ENCODE peak calls at places on chromosomes 16 and 17, in four cellular contexts. B is upper lobe of left lung, Q is adrenal gland, N is transverse colon. K is an unnamed sample.

GRCh38 chr16:47045459-47045858 is 72.0 kb upstream of the DNAJA2 start:
- DNase-seq in B (no peak), Q (no peak), N (no peak), K (no peak)

GRCh38 chr17:32831627-32832243 is 45.2 kb downstream of the MYO1D start:
- DNase-seq in B (no peak), Q (no peak), N (no peak), K (no peak)

GRCh38 chr16:25063865-25064264 is 47.7 kb upstream of the LCMT1 start:
- DNase-seq in B (no peak), Q (peak), N (no peak), K (no peak)

GRCh38 chr17:77824102-77824779 is 134.3 kb upstream of the TNRC6C start:
- DNase-seq in B (no peak), Q (no peak), N (no peak), K (no peak)

GRCh38 chr17:3030096-3030495 is 33.3 kb downstream of the OR1D5 start:
- DNase-seq in B (no peak), Q (peak), N (no peak), K (peak)

GRCh38 chr17:2814049-2814448 is 17.8 kb downstream of the RAP1GAP2 start:
- DNase-seq in B (no peak), Q (no peak), N (no peak), K (no peak)

GRCh38 chr17:72984925-72985322 is 107.6 kb downstream of the SLC39A11 start:
- DNase-seq in B (no peak), Q (no peak), N (no peak), K (peak)

GRCh38 chr17:40453881-40454630 is 10.8 kb downstream of the IGFBP4 start:
- DNase-seq in B (peak), Q (no peak), N (no peak), K (peak)

GRCh38 chr17:40938981-40939380 is 1.5 kb upstream of the KRT23 start:
- DNase-seq in B (no peak), Q (peak), N (no peak), K (no peak)

GRCh38 chr17:40530531-40530987 is 29.1 kb upstream of the TNS4 start:
- DNase-seq in B (no peak), Q (no peak), N (no peak), K (no peak)

GRCh38 chr16:65769055-65769465 is 597.4 kb upstream of the CDH5 start:
- DNase-seq in B (no peak), Q (peak), N (no peak), K (no peak)

GRCh38 chr16:51110618-51111234 is 40.3 kb downstream of the SALL1 start:
- DNase-seq in B (no peak), Q (no peak), N (no peak), K (no peak)

GRCh38 chr17:16033729-16034349 is 34.2 kb downstream of the TTC19 start:
- DNase-seq in B (no peak), Q (no peak), N (no peak), K (no peak)

GRCh38 chr17:39069114-39069756 is 82.2 kb downstream of the PLXDC1 start:
- DNase-seq in B (no peak), Q (peak), N (no peak), K (no peak)

GRCh38 chr16:14013571-14014283 is 57.4 kb upstream of the MRTFB start:
- DNase-seq in B (no peak), Q (peak), N (no peak), K (no peak)

GRCh38 chr17:50681260-50682200 is 26.2 kb downstream of the ANKRD40 start:
- DNase-seq in B (no peak), Q (peak), N (no peak), K (no peak)

GRCh38 chr17:61177351-61177750 is 222.3 kb upstream of the TBX2 start:
- DNase-seq in B (no peak), Q (no peak), N (no peak), K (no peak)

GRCh38 chr16:14003119-14003570 is 68.0 kb upstream of the MRTFB start:
- DNase-seq in B (no peak), Q (peak), N (peak), K (no peak)

GRCh38 chr17:65190467-65191095 is 53.4 kb downstream of the RGS9 start:
- DNase-seq in B (no peak), Q (no peak), N (no peak), K (no peak)

GRCh38 chr16:15796885-15797284 is 59.9 kb downstream of the MYH11 start:
- DNase-seq in B (no peak), Q (no peak), N (no peak), K (no peak)

DNA sequence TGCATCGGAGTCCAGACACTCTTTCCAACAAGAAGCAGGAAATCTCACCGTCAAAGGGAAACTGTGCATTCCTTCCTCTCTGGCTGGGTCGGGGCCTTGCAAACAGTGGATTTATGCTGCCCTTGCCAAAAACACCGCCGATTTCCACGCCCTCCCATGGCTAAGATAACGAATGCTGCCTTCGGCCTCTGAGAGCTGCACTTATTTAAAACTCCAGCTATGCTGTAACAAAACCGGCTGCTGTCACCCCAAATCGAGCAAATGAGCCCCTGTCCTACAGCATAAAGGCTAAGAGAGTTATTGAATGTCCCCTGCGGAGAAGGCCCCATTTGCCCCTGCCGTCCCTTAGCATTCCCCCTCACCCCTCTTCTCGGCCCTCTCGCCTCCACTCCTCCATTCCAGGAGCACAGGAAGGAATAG is 275.5 kb upstream of the IRX5 start:
- DNase-seq in B (no peak), Q (peak), N (no peak), K (no peak)
- H3K4me3 ChIP-seq in B (no peak), Q (no peak), N (no peak), K (no peak)

GRCh38 chr16:67246081-67246944 is 968 bp downstream of the FHOD1 start:
- DNase-seq in B (peak), Q (peak), N (peak), K (peak)
- TF ChIP-seq POLR2A in B (peak), Q (peak), N (no peak), K (no peak)

DNA sequence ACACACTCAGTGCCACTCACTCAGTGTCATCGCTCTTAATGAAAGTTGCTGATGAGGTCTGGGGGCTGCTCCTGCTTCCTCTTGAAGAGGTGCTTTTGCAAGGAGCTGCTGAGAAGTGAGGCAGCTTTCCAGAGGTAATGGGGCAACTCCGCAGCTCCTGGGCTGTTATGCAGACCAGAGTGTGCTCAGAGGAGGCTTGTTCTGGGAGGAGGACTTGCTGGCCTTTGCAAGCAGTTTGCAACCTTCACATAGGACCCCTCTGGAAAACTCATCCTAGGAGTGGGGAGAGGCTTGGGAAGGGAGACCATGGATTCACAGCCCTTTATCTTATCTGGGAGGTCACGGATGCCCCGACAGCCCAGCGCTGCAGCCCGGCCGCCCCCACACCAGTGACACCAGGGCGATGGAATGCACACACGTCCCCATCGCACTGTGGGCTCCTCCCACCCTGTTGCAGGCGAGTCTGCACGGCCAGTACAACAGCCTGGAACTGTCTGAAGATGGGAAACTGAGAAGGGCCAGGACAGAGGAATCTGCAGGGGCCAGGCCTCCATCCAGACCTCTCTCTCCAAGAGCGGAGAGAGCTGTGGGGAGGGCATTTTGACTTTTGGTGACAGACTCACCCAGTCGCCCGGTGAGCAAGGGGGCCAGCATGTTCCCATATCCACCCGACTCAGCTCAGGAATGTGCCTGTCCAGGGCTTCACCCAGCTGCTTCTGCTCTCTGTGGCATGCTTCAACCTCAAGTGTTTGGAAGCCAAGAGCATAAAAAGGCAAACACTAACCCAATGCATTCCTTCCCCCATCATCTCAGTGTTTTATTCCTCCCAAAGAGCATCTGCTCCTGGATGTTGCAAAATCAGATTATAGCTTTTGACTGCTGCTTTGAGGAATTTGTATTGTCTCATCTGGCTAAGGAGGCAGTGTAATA is 78.6 kb upstream of the ZNF469 start:
- DNase-seq in B (no peak), Q (peak), N (no peak), K (no peak)
- H3K4me3 ChIP-seq in B (no peak), Q (no peak), N (no peak), K (no peak)

GRCh38 chr16:85568519-85568918 is 44.6 kb upstream of the GSE1 start:
- DNase-seq in B (no peak), Q (no peak), N (peak), K (peak)
- TF ChIP-seq POLR2A in B (peak), Q (no peak), N (peak), K (peak)

DNA sequence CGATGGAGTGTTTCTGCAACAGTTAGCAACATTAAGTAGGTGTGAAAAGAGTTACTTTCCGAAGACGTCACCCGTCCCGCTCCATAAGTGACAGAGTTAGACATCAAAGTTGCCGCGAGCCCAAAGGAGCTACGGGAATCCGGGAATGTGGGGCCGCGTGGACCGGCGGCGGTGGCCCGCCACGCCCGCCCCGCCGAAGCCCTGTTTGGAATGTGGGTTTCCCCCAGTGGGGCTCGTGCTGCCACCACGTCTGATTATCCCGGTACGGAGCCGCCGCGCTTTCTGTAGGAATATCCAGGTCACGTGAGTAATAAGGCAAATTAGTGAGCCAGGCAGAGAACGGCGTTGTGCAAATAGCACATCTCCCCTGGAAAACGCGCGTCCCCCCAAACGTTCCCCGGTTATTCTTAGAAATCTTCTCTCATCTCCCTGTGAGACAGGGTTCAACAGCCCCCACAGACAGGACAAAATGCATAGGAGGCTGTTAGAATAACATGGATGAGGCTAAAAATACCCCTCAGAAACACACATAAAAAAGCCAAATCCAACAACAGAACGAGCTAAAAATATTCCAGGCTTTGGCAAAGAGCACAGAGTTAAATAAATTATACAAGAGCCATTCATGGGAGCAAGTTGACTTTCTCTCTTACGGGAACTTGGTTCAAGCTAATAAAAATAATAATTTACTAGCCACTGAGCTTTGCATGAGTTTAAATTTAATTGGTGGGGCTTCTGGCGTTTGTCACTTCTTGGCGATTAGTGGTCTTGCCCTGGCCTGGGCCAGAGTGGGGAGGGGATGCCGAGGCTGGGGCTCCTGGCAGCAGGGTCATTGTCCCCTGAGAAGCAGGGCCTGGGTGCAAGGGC is 8.6 kb downstream of the BAHCC1 start:
- DNase-seq in B (peak), Q (no peak), N (no peak), K (no peak)
- H3K4me3 ChIP-seq in B (no peak), Q (no peak), N (no peak), K (no peak)

GRCh38 chr17:47199627-47200324 is 9.4 kb upstream of the MYL4 start:
- DNase-seq in B (no peak), Q (no peak), N (no peak), K (no peak)
- TF ChIP-seq POLR2A in B (no peak), Q (no peak), N (no peak), K (no peak)

DNA sequence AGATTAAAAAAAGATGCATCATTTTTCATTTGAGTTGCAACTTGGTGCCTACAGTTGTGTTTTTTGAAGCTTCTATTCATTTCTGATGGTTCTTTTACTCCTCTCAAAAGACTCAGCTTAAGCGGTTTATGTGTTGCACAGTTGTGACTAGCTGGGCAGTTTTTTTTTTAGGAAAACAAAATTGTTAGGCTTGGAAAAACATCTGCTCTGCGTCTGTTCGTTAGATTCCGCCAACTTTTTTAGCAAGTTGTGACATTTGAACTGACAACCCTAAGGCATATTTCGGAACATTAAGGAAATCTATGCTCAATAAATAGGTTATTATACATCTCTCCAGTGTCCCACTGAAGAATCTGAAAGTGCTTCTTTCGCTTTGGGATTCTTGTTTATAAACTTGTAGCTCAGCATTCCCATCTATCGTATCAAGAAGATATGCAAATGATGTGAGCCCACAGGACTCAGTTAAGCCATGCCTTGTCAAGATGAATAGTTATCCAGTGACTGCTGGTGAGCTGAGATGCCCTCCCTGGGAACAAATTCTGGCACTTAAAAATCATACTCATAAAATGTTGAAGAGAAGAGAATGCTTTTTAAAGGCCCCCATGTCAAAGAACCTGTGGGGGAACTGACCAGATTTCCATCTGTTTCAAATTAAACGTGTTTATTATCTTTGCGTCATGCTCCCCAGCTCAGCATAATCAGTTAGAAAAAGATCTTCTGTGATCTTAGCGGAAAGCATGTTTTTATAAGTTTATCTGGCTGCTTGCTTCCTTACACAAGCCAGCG is 109.0 kb upstream of the FAM20A start:
- DNase-seq in B (no peak), Q (no peak), N (no peak), K (no peak)
- H3K4me3 ChIP-seq in B (no peak), Q (no peak), N (no peak), K (no peak)

DNA sequence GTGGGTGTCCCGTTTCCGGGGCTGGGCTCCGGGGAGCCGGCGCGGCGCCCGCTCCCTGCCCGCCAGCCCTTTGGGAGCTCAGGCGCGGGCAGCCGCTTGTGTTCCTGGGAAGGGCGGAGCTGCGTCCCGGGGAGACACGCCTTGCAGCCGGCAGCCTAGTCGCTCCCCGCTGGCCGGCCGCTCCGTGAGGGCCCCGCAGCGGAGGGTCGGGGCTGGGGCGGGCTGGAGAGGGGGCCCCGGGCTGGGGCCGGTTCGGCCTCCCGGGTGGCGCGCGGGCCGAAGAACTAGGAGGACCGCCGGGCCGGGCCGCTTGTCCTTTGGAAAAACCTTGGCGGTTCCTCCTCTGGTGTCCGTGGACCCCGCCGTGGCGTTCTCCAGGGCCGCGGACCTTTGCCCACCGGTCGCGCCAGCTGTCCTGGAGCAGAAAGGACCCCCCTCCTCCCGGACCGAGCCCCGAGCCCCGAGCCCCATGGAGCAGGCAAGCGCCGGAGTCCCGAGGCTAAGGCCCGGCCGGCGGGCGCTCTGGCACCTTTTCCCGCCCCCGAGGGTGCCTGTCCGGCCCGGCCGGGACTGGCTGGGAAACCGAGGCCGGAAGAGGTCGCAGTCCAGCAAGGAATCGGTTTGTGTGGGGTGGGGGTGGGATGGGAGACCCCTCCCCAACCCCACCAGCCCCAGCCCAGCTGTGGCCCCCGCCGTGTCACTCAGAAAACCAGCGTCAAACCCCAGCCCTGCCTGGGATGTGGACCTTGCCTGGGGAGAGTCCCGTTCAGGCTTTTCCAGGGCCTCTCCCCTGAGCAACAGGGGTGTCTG is 6.8 kb upstream of the TBC1D3B start:
- DNase-seq in B (peak), Q (peak), N (peak), K (peak)
- TF ChIP-seq POLR2A in B (peak), Q (peak), N (peak), K (no peak)

DNA sequence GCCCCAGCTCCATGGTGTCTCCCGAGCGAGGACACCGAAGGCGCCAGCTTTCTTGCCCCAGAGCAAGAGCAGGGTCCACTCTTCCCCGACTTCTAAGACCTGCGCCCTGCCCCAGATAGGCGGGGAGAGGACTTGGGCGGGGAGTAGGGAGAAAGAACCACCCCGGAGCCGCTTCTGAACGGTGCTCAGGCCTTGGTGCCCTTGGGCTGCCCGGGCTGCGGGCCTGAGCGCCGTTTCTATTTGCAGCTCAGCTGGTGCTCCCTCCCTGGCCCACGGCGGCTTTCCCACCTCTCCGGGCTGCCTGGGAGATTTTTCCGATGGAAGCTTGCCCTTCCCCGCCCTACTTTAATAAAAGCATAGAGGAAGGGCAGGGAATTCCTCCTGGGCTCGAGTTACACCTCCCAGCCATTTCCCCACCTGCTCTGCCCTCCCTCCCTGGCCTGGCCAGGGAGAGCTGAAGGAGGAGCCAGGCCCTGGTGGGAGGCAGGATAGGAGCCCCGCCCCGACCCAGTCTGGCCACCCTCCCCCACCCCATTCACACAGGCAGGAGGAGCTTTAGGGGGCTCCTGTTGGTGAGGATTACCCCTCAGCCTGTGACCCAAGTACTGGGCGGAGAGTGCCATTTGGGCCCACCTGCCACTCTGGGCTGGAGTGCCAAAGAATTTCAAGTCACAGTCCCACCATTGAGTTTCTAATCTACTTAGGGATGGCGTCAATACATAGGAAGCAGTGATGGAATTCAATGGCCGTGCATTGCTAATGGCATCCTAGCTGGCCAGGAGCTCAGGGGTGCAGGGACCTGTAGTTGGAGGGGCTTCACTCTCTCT is 2.0 kb downstream of the MMP15 start:
- DNase-seq in B (no peak), Q (peak), N (peak), K (no peak)
- H3K4me3 ChIP-seq in B (peak), Q (no peak), N (peak), K (peak)